ENCODE peak calls at places on chromosomes 6 and 20, in ten cellular contexts. One of them, this sample, is unnamed.

GRCh38 chr6:155378284-155378683 is 64.0 kb upstream of the TFB1M start:
- DNase-seq in NB4: no peak
- DNase-seq in tibial nerve: no peak
- DNase-seq in thyroid gland: no peak
- DNase-seq in endothelial cell of umbilical vein: no peak
- DNase-seq in heart left ventricle: no peak
- DNase-seq in breast epithelium: no peak
- DNase-seq in Peyer's patch: no peak
- DNase-seq in GM12892: no peak
- DNase-seq in HepG2: no peak
- DNase-seq in this sample: no peak

GRCh38 chr6:133890941-133891813 is 2.3 kb downstream of the TCF21 start:
- DNase-seq in NB4: no peak
- DNase-seq in tibial nerve: no peak
- DNase-seq in thyroid gland: peak
- DNase-seq in endothelial cell of umbilical vein: peak
- DNase-seq in heart left ventricle: peak
- DNase-seq in breast epithelium: no peak
- DNase-seq in Peyer's patch: peak
- DNase-seq in GM12892: no peak
- DNase-seq in HepG2: no peak
- DNase-seq in this sample: peak

GRCh38 chr6:137423444-137424168 is 70.6 kb downstream of the OLIG3 start:
- DNase-seq in NB4: no peak
- DNase-seq in tibial nerve: no peak
- DNase-seq in thyroid gland: no peak
- DNase-seq in endothelial cell of umbilical vein: no peak
- DNase-seq in heart left ventricle: no peak
- DNase-seq in breast epithelium: no peak
- DNase-seq in Peyer's patch: no peak
- DNase-seq in GM12892: no peak
- DNase-seq in HepG2: no peak
- DNase-seq in this sample: no peak

GRCh38 chr20:59195316-59195993 is 31.8 kb downstream of the ZNF831 start:
- DNase-seq in NB4: no peak
- DNase-seq in tibial nerve: no peak
- DNase-seq in thyroid gland: no peak
- DNase-seq in endothelial cell of umbilical vein: no peak
- DNase-seq in heart left ventricle: no peak
- DNase-seq in breast epithelium: no peak
- DNase-seq in Peyer's patch: no peak
- DNase-seq in GM12892: no peak
- DNase-seq in HepG2: no peak
- DNase-seq in this sample: no peak

GRCh38 chr20:59771506-59772372 is 161.7 kb downstream of the SYCP2 start:
- DNase-seq in NB4: no peak
- DNase-seq in tibial nerve: no peak
- DNase-seq in thyroid gland: peak
- DNase-seq in endothelial cell of umbilical vein: no peak
- DNase-seq in heart left ventricle: no peak
- DNase-seq in breast epithelium: no peak
- DNase-seq in Peyer's patch: peak
- DNase-seq in GM12892: no peak
- DNase-seq in HepG2: no peak
- DNase-seq in this sample: no peak

GRCh38 chr6:22445946-22446345 is 123.4 kb upstream of the HDGFL1 start:
- DNase-seq in NB4: no peak
- DNase-seq in tibial nerve: no peak
- DNase-seq in thyroid gland: no peak
- DNase-seq in endothelial cell of umbilical vein: peak
- DNase-seq in heart left ventricle: no peak
- DNase-seq in breast epithelium: no peak
- DNase-seq in Peyer's patch: no peak
- DNase-seq in GM12892: no peak
- DNase-seq in HepG2: no peak
- DNase-seq in this sample: no peak

GRCh38 chr6:119259027-119259426 is 90.5 kb downstream of the MAN1A1 start:
- DNase-seq in NB4: no peak
- DNase-seq in tibial nerve: no peak
- DNase-seq in thyroid gland: no peak
- DNase-seq in endothelial cell of umbilical vein: no peak
- DNase-seq in heart left ventricle: no peak
- DNase-seq in breast epithelium: no peak
- DNase-seq in Peyer's patch: no peak
- DNase-seq in GM12892: no peak
- DNase-seq in HepG2: peak
- DNase-seq in this sample: no peak

GRCh38 chr6:129342243-129342642 is 367.7 kb downstream of the ARHGAP18 start:
- DNase-seq in NB4: no peak
- DNase-seq in tibial nerve: no peak
- DNase-seq in thyroid gland: no peak
- DNase-seq in endothelial cell of umbilical vein: no peak
- DNase-seq in heart left ventricle: no peak
- DNase-seq in breast epithelium: no peak
- DNase-seq in Peyer's patch: no peak
- DNase-seq in GM12892: no peak
- DNase-seq in HepG2: no peak
- DNase-seq in this sample: no peak

GRCh38 chr6:40791004-40791403 is 203.8 kb upstream of the LRFN2 start:
- DNase-seq in NB4: no peak
- DNase-seq in tibial nerve: no peak
- DNase-seq in thyroid gland: no peak
- DNase-seq in endothelial cell of umbilical vein: no peak
- DNase-seq in heart left ventricle: no peak
- DNase-seq in breast epithelium: no peak
- DNase-seq in Peyer's patch: no peak
- DNase-seq in GM12892: no peak
- DNase-seq in HepG2: no peak
- DNase-seq in this sample: peak

GRCh38 chr20:61926253-61926613 is 139.4 kb downstream of the TAF4 start:
- DNase-seq in NB4: no peak
- DNase-seq in tibial nerve: no peak
- DNase-seq in thyroid gland: no peak
- DNase-seq in endothelial cell of umbilical vein: no peak
- DNase-seq in heart left ventricle: peak
- DNase-seq in breast epithelium: no peak
- DNase-seq in Peyer's patch: no peak
- DNase-seq in GM12892: no peak
- DNase-seq in HepG2: no peak
- DNase-seq in this sample: no peak

DNA sequence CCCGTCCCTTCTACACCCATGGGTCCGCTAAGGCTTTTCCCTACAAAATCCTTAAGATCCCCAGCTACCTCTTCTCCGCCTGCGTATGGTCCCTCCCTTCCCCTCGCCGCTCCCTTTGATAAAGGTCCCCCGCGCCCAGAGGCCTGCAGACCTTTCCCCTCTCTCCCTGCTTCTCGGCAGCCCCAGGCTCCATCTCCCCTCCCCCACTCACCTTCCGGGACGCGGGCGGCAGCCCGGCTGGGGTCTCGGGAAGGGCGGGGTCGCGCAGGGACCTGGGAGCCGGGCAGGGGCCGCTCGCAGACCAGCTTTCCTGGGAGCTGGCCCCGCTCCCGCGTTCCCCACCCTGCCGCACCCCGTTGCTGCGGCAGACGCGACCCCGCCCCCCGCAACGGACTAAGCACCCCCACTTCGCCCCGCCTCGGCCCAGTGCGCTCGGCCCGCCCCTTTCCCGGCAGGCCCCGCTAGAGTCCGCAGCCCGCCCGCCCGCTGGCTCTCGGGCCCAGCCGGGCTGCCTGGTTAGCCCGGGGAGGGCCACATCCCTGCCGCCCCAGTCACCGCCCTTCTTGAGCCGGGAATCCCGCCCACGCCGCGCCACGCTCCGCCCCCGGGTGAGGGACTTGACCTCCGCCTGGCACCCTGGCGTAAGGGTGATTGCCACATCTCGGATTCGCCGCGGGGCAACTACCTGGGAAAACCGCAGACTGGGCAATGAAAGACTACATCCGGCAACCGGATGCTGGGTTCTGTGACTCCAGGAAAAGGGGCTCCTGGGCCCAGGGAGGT is at the start of gene FLOT1:
- DNase-seq in NB4: peak
- DNase-seq in tibial nerve: peak
- DNase-seq in thyroid gland: peak
- DNase-seq in endothelial cell of umbilical vein: peak
- DNase-seq in heart left ventricle: peak
- DNase-seq in breast epithelium: peak
- DNase-seq in Peyer's patch: peak
- DNase-seq in GM12892: peak
- DNase-seq in HepG2: peak
- DNase-seq in this sample: peak
- TF ChIP-seq POLR2A in NB4: no peak
- TF ChIP-seq POLR2A in tibial nerve: peak
- TF ChIP-seq POLR2A in thyroid gland: peak
- TF ChIP-seq POLR2A in endothelial cell of umbilical vein: peak
- TF ChIP-seq POLR2A in heart left ventricle: no peak
- TF ChIP-seq POLR2A in breast epithelium: peak
- TF ChIP-seq POLR2A in Peyer's patch: peak
- TF ChIP-seq POLR2A in GM12892: peak
- TF ChIP-seq POLR2A in HepG2: no peak
- TF ChIP-seq POLR2A in this sample: no peak

GRCh38 chr6:30722280-30723112 is 2.3 kb downstream of the TUBB start:
- DNase-seq in NB4: peak
- DNase-seq in tibial nerve: peak
- DNase-seq in thyroid gland: peak
- DNase-seq in endothelial cell of umbilical vein: peak
- DNase-seq in heart left ventricle: peak
- DNase-seq in breast epithelium: peak
- DNase-seq in Peyer's patch: peak
- DNase-seq in GM12892: peak
- DNase-seq in HepG2: peak
- DNase-seq in this sample: no peak
- TF ChIP-seq POLR2A in NB4: no peak
- TF ChIP-seq POLR2A in tibial nerve: no peak
- TF ChIP-seq POLR2A in thyroid gland: no peak
- TF ChIP-seq POLR2A in endothelial cell of umbilical vein: peak
- TF ChIP-seq POLR2A in heart left ventricle: no peak
- TF ChIP-seq POLR2A in breast epithelium: no peak
- TF ChIP-seq POLR2A in Peyer's patch: no peak
- TF ChIP-seq POLR2A in GM12892: peak
- TF ChIP-seq POLR2A in HepG2: peak
- TF ChIP-seq POLR2A in this sample: no peak

DNA sequence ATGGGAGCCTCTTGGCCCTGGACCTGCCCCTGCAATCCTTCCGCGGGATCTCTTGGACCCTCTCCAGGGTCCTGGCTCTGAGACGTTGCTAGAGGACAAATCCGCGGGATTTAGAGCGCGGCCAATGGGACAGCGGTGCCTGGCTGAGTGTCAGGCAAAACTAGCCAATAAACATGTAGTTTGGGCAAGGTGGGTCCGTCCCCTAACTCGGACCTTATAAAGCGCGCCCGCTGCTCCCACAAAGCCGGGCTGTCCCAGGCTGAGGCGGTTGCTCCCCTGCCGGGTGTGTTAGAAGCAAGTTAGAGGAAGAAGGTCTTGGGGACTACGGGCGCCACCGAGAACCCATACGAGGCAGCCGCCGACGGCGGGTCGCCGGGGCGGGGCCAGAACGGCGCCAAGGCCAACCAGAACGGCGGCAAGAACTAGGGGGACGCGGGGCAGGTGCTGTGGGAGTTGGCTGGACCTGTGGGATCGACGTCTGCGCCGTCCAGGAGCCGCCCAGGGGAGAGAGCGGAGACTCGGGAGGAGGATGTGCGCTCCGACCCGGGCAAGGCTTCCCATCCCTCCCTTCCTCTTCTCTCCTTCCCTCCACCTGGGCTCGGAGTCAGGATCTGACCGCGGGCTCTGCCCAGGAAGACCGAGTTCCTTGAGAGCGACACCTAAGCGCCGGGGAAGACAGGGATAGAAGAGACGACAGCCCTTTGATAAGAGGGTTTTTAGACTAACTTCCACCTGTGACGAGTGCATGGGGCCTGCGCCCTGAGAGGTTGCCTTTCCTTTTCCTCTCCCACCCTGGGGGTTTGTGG is 6.5 kb upstream of the TMEM14A start:
- DNase-seq in NB4: peak
- DNase-seq in tibial nerve: peak
- DNase-seq in thyroid gland: peak
- DNase-seq in endothelial cell of umbilical vein: peak
- DNase-seq in heart left ventricle: peak
- DNase-seq in breast epithelium: peak
- DNase-seq in Peyer's patch: peak
- DNase-seq in GM12892: peak
- DNase-seq in HepG2: peak
- DNase-seq in this sample: peak
- TF ChIP-seq POLR2A in NB4: peak
- TF ChIP-seq POLR2A in tibial nerve: peak
- TF ChIP-seq POLR2A in thyroid gland: no peak
- TF ChIP-seq POLR2A in endothelial cell of umbilical vein: peak
- TF ChIP-seq POLR2A in heart left ventricle: no peak
- TF ChIP-seq POLR2A in breast epithelium: peak
- TF ChIP-seq POLR2A in Peyer's patch: peak
- TF ChIP-seq POLR2A in GM12892: peak
- TF ChIP-seq POLR2A in HepG2: peak
- TF ChIP-seq POLR2A in this sample: peak

GRCh38 chr6:73956305-73956704 is 260.3 kb downstream of the CD109 start:
- DNase-seq in NB4: no peak
- DNase-seq in tibial nerve: no peak
- DNase-seq in thyroid gland: no peak
- DNase-seq in endothelial cell of umbilical vein: no peak
- DNase-seq in heart left ventricle: no peak
- DNase-seq in breast epithelium: no peak
- DNase-seq in Peyer's patch: no peak
- DNase-seq in GM12892: no peak
- DNase-seq in HepG2: no peak
- DNase-seq in this sample: no peak

GRCh38 chr6:73954843-73955242 is 258.8 kb downstream of the CD109 start:
- DNase-seq in NB4: no peak
- DNase-seq in tibial nerve: no peak
- DNase-seq in thyroid gland: no peak
- DNase-seq in endothelial cell of umbilical vein: no peak
- DNase-seq in heart left ventricle: no peak
- DNase-seq in breast epithelium: no peak
- DNase-seq in Peyer's patch: no peak
- DNase-seq in GM12892: no peak
- DNase-seq in HepG2: no peak
- DNase-seq in this sample: no peak

GRCh38 chr6:73955800-73956199 is 259.8 kb downstream of the CD109 start:
- DNase-seq in NB4: no peak
- DNase-seq in tibial nerve: no peak
- DNase-seq in thyroid gland: no peak
- DNase-seq in endothelial cell of umbilical vein: no peak
- DNase-seq in heart left ventricle: no peak
- DNase-seq in breast epithelium: no peak
- DNase-seq in Peyer's patch: no peak
- DNase-seq in GM12892: no peak
- DNase-seq in HepG2: no peak
- DNase-seq in this sample: no peak

DNA sequence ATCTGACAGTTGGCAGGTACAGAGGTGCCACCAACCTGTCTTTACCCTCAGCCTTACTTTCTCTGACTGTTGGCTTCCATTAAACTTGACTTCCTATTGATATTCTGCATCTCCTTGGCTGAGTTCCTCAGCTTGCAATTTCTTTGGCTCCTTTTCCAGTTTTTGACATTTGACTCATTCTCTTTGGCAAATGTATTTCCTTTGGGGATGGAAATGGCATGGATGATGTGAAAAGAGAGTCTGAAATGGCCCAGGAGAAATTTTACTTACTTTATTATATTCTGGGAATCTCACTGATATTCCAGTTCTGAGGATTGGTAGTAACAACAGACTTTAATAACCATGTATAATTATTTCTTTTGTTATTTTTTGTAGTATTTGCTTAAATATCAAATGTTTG is 255.2 kb downstream of the CD109 start:
- DNase-seq in NB4: no peak
- DNase-seq in tibial nerve: no peak
- DNase-seq in thyroid gland: no peak
- DNase-seq in endothelial cell of umbilical vein: no peak
- DNase-seq in heart left ventricle: no peak
- DNase-seq in breast epithelium: no peak
- DNase-seq in Peyer's patch: no peak
- DNase-seq in GM12892: no peak
- DNase-seq in HepG2: no peak
- DNase-seq in this sample: no peak
- TF ChIP-seq POLR2A in NB4: no peak
- TF ChIP-seq POLR2A in tibial nerve: no peak
- TF ChIP-seq POLR2A in thyroid gland: no peak
- TF ChIP-seq POLR2A in endothelial cell of umbilical vein: no peak
- TF ChIP-seq POLR2A in heart left ventricle: no peak
- TF ChIP-seq POLR2A in breast epithelium: no peak
- TF ChIP-seq POLR2A in Peyer's patch: no peak
- TF ChIP-seq POLR2A in GM12892: no peak
- TF ChIP-seq POLR2A in HepG2: no peak
- TF ChIP-seq POLR2A in this sample: no peak

This sample was measured in H54.